ENCODE peak calls at places on chromosomes 16 and 17, in six cellular contexts. G is KBM-7; S is stimulated activated CD8-positive, alpha-beta memory T cell treated with anti-CD3 and anti-CD28 coated beads, Interleukin-7, amount 100 ng/mL, for 1 hour; Z is activated T-helper 1 cell treated with Interleukin-2 at 50 U/mL for 16 hours; W is germinal center; F is T-cell. U is an unnamed sample.

GRCh38 chr17:46193626-46194392 is 580 bp upstream of the KANSL1 start:
- DNase-seq in G (peak), S (peak), Z (peak), W (peak), F (peak), U (peak)

GRCh38 chr16:19817122-19817521 is 67.5 kb downstream of the GPRC5B start:
- DNase-seq in G (no peak), S (no peak), Z (no peak), W (no peak), F (no peak), U (no peak)

GRCh38 chr17:72982680-72983079 is 109.8 kb downstream of the SLC39A11 start:
- DNase-seq in G (no peak), S (no peak), Z (no peak), W (no peak), F (no peak), U (no peak)

GRCh38 chr16:71883193-71883848 is 661 bp downstream of the ZNF821 start:
- DNase-seq in G (peak), S (no peak), Z (peak), W (peak), F (no peak), U (no peak)

GRCh38 chr17:4327638-4328037 is 38.8 kb downstream of the UBE2G1 start:
- DNase-seq in G (no peak), S (no peak), Z (no peak), W (no peak), F (no peak), U (no peak)

GRCh38 chr17:38748329-38749221 is at the start of gene PCGF2:
- DNase-seq in G (peak), S (no peak), Z (no peak), W (no peak), F (no peak), U (no peak)

GRCh38 chr17:68591583-68591982 is 9.6 kb downstream of the FAM20A start:
- DNase-seq in G (no peak), S (no peak), Z (no peak), W (no peak), F (no peak), U (no peak)

GRCh38 chr17:73757324-73757942 is 113.2 kb upstream of the SDK2 start:
- DNase-seq in G (no peak), S (no peak), Z (no peak), W (no peak), F (no peak), U (no peak)

GRCh38 chr16:88922114-88922825 is 54.7 kb downstream of the CBFA2T3 start:
- DNase-seq in G (peak), S (no peak), Z (no peak), W (no peak), F (no peak), U (no peak)

GRCh38 chr16:27722266-27722636 is 172.3 kb downstream of the KATNIP start:
- DNase-seq in G (no peak), S (no peak), Z (no peak), W (no peak), F (no peak), U (no peak)

GRCh38 chr17:78134899-78135385 is 4.4 kb downstream of the TMC8 start:
- DNase-seq in G (no peak), S (no peak), Z (no peak), W (no peak), F (no peak), U (no peak)

GRCh38 chr17:2111691-2112090 is 56.8 kb downstream of the HIC1 start:
- DNase-seq in G (no peak), S (no peak), Z (no peak), W (no peak), F (no peak), U (no peak)

GRCh38 chr17:44990994-44991393 is 22.9 kb upstream of the C1QL1 start:
- DNase-seq in G (no peak), S (no peak), Z (no peak), W (no peak), F (no peak), U (no peak)

GRCh38 chr17:27236710-27237315 is 57.1 kb upstream of the WSB1 start:
- DNase-seq in G (peak), S (peak), Z (peak), W (peak), F (peak), U (peak)

GRCh38 chr17:50392621-50393020 is 4.7 kb downstream of the LRRC59 start:
- DNase-seq in G (no peak), S (no peak), Z (no peak), W (no peak), F (no peak), U (no peak)

GRCh38 chr17:34826332-34826731 is 134.9 kb downstream of the CCT6B start:
- DNase-seq in G (no peak), S (no peak), Z (no peak), W (no peak), F (no peak), U (no peak)

GRCh38 chr17:2057714-2058520 is 3.0 kb downstream of the HIC1 start:
- DNase-seq in G (no peak), S (no peak), Z (no peak), W (no peak), F (no peak), U (no peak)

GRCh38 chr17:62017912-62018311 is 47.2 kb downstream of the MED13 start:
- DNase-seq in G (no peak), S (no peak), Z (no peak), W (no peak), F (no peak), U (no peak)